ENCODE peak calls at places on chromosomes 7 and 10, in four cellular contexts. A, C, X and U are unnamed samples. For H4K20me1, the result is how much of the 10 kb centered on the place peaks cover.

GRCh38 chr7:43642897-43643630 is 60.2 kb downstream of the STK17A start:
- DNase-seq in C (no peak), X (no peak), A (no peak), U (no peak)

GRCh38 chr7:46028246-46028645 is 107.2 kb upstream of the IGFBP3 start:
- DNase-seq in C (no peak), X (no peak), A (no peak), U (no peak)

GRCh38 chr10:105879396-105879795 is 1238.3 kb downstream of the SORCS3 start:
- DNase-seq in A (no peak), C (no peak), X (no peak), U (no peak)

GRCh38 chr7:94115316-94115715 is 111.2 kb upstream of the BET1 start:
- DNase-seq in A (no peak), X (no peak), C (no peak), U (no peak)

GRCh38 chr10:110818311-110819257 is 53.1 kb upstream of the PDCD4 start:
- DNase-seq in A (no peak), X (no peak), C (no peak), U (no peak)

GRCh38 chr7:153413199-153413539 is 639.0 kb upstream of the DPP6 start:
- DNase-seq in X (no peak), C (no peak), A (no peak), U (no peak)

GRCh38 chr7:11188529-11189310 is 215.0 kb downstream of the PHF14 start:
- DNase-seq in C (no peak), X (no peak), A (peak), U (no peak)

GRCh38 chr10:71821909-71822763 is 28.9 kb downstream of the PSAP start:
- DNase-seq in A (no peak), X (no peak), C (no peak), U (no peak)

GRCh38 chr10:117920956-117921355 is 125.8 kb downstream of the RAB11FIP2 start:
- DNase-seq in X (no peak), A (no peak), C (no peak), U (no peak)

GRCh38 chr10:97059006-97059871 is 126.5 kb downstream of the SLIT1 start:
- DNase-seq in C (no peak), X (no peak), A (no peak), U (no peak)

GRCh38 chr10:94439275-94439861 is 37.0 kb downstream of the TBC1D12 start:
- DNase-seq in C (no peak), X (no peak), A (no peak), U (no peak)

GRCh38 chr7:142918901-142919300 is 14.6 kb downstream of the TRPV5 start:
- DNase-seq in X (no peak), C (no peak), A (no peak), U (no peak)

GRCh38 chr7:25716421-25716820 is 435.6 kb upstream of the NFE2L3 start:
- DNase-seq in X (no peak), A (no peak), C (no peak), U (no peak)

GRCh38 chr7:10721289-10721688 is 252.4 kb upstream of the PHF14 start:
- DNase-seq in C (no peak), X (no peak), A (no peak), U (no peak)

GRCh38 chr10:112637901-112638300 is 190.9 kb downstream of the VTI1A start:
- DNase-seq in C (no peak), A (no peak), X (no peak), U (no peak)

GRCh38 chr10:29860159-29860558 is 199.2 kb downstream of the JCAD start:
- DNase-seq in X (no peak), C (no peak), A (no peak), U (peak)

GRCh38 chr10:119896937-119897336 is 4.4 kb downstream of the SEC23IP start:
- DNase-seq in C (no peak), X (peak), A (no peak), U (no peak)

GRCh38 chr7:119665791-119666190 is 607.2 kb upstream of the KCND2 start:
- DNase-seq in A (no peak), C (no peak), X (no peak), U (no peak)

GRCh38 chr7:21125297-21125696 is 302.6 kb upstream of the SP4 start:
- DNase-seq in A (no peak), C (no peak), X (no peak), U (no peak)

GRCh38 chr10:116737582-116738358 is 4.6 kb downstream of the HSPA12A start:
- DNase-seq in A (no peak), X (no peak), C (no peak), U (no peak)

GRCh38 chr10:119285495-119286267 is 78.3 kb downstream of the GRK5 start:
- DNase-seq in C (no peak), A (no peak), X (no peak), U (no peak)

GRCh38 chr10:124221356-124222297 is 128.2 kb upstream of the CHST15 start:
- DNase-seq in A (peak), C (no peak), X (no peak), U (no peak)

GRCh38 chr10:124742418-124743187 is 1.6 kb downstream of the FAM53B start:
- DNase-seq in X (peak), C (peak), A (peak), U (no peak)

GRCh38 chr7:74134117-74134539 is 40.0 kb upstream of the EIF4H start:
- DNase-seq in A (no peak), C (no peak), X (no peak), U (no peak)

GRCh38 chr10:130891066-130891465 is 420.5 kb downstream of the TCERG1L start:
- DNase-seq in C (no peak), A (no peak), X (no peak), U (no peak)

GRCh38 chr7:78226059-78226658 is 427.6 kb downstream of the PHTF2 start:
- DNase-seq in A (no peak), X (peak), C (peak), U (no peak)

GRCh38 chr7:750111-750905 is 23.2 kb upstream of the PRKAR1B start:
- DNase-seq in X (no peak), A (no peak), C (no peak), U (no peak)

GRCh38 chr7:130486963-130487324 is 4.9 kb upstream of the MEST start:
- DNase-seq in A (no peak), X (no peak), C (no peak), U (no peak)

GRCh38 chr10:31146496-31147219 is 115.0 kb upstream of the ZNF438 start:
- DNase-seq in A (no peak), C (no peak), X (no peak), U (peak)

GRCh38 chr10:14601872-14602725 is 172.6 kb downstream of the FAM107B start:
- DNase-seq in X (peak), A (peak), C (peak), U (peak)

GRCh38 chr10:81179324-81179723 is 641.6 kb downstream of the SH2D4B start:
- DNase-seq in X (no peak), C (no peak), A (no peak), U (no peak)

GRCh38 chr7:44110724-44111635 is 6.8 kb downstream of the AEBP1 start:
- DNase-seq in A (no peak), C (no peak), X (no peak), U (no peak)

GRCh38 chr7:86995814-86996213 is 63.6 kb downstream of the ELAPOR2 start:
- DNase-seq in A (no peak), C (no peak), X (no peak), U (no peak)

GRCh38 chr7:93364806-93365205 is 132.6 kb downstream of the VPS50 start:
- DNase-seq in X (no peak), C (no peak), A (peak), U (no peak)

GRCh38 chr10:5960070-5960972 is 17.0 kb downstream of the IL15RA start:
- DNase-seq in X (no peak), A (no peak), C (peak), U (no peak)

GRCh38 chr10:5948999-5949759 is 28.2 kb downstream of the IL15RA start:
- DNase-seq in X (peak), C (peak), A (no peak), U (no peak)

GRCh38 chr7:76342222-76342621 is 16.6 kb downstream of the YWHAG start:
- DNase-seq in C (no peak), A (no peak), X (no peak), U (no peak)
- H4K20me1 ChIP-seq in C (under half), A (under half), X (under half), U (half or more)

GRCh38 chr7:66952343-66953043 is 31.5 kb downstream of the TMEM248 start:
- DNase-seq in X (peak), A (no peak), C (no peak), U (peak)
- H3K9ac ChIP-seq in X (no peak), A (no peak), C (no peak), U (peak)

GRCh38 chr7:99106869-99107268 is 37.0 kb downstream of the SMURF1 start:
- DNase-seq in C (no peak), X (no peak), A (no peak), U (no peak)
- H3K27ac ChIP-seq in C (no peak), X (peak), A (no peak), U (peak)

GRCh38 chr10:63462442-63462841 is 3.3 kb downstream of the JMJD1C start:
- DNase-seq in X (no peak), C (no peak), A (no peak), U (no peak)
- H4K20me1 ChIP-seq in X (under half), C (under half), A (under half), U (under half)

GRCh38 chr7:111587126-111587525 is 24.8 kb upstream of the IMMP2L start:
- DNase-seq in X (no peak), C (no peak), A (no peak), U (no peak)
- H3K9ac ChIP-seq in X (no peak), C (no peak), A (no peak), U (no peak)

GRCh38 chr10:3100856-3101640 is 33.7 kb downstream of the PFKP start:
- DNase-seq in X (no peak), A (no peak), C (no peak), U (no peak)

GRCh38 chr10:3099291-3100092 is 32.1 kb downstream of the PFKP start:
- DNase-seq in X (peak), C (no peak), A (no peak), U (no peak)

GRCh38 chr10:3097160-3097559 is 29.8 kb downstream of the PFKP start:
- DNase-seq in C (no peak), A (no peak), X (no peak), U (no peak)

GRCh38 chr10:3100093-3100792 is 32.9 kb downstream of the PFKP start:
- DNase-seq in X (no peak), A (no peak), C (no peak), U (no peak)

DNA sequence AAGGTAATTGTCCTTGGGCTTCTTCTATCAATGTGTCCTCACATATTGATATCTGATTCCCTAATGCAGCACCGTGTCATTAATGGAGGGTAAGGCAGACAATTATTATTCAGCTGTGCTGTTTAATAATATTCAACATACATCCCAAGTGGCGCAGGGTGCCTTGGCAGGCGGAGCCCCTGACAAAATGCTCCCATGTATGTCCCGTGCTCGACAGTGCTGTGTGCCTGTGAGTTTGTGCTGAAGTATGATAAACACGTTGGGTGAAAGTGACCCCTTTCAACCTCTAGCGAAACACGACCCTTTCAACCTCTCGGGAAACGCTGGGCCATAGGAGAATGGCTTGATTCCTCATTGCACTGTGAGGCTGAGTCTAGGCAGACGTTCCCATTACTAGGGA is 31.3 kb downstream of the PFKP start:
- DNase-seq in A (no peak), C (no peak), X (no peak), U (no peak)
- H3K27ac ChIP-seq in A (no peak), C (peak), X (no peak), U (peak)

GRCh38 chr10:79133386-79133785 is 64.6 kb downstream of the ZMIZ1 start:
- DNase-seq in C (no peak), X (no peak), A (no peak), U (no peak)
- H4K20me1 ChIP-seq in C (under half), X (under half), A (under half), U (under half)

GRCh38 chr7:6284055-6284400 is 11.6 kb upstream of the CYTH3 start:
- DNase-seq in X (no peak), C (no peak), A (no peak), U (no peak)
- H3K9ac ChIP-seq in X (no peak), C (no peak), A (no peak), U (peak)